ENCODE peak calls at places on chromosomes 16 and 17, in six cellular contexts. Z is lower lobe of right lung; I is non-pigmented ciliary epithelial cell; U is stimulated activated CD4-positive, alpha-beta T cell treated with anti-CD3 and anti-CD28 coated beads, Interleukin-4, amount 100 ng/mL, for 4 hours; M is coronary artery; P is HT-29. E is an unnamed sample.

GRCh38 chr16:53052519-53053501 is at the start of gene CHD9NB:
- DNase-seq in Z (no peak), I (peak; percentile 78), U (no peak), M (no peak), P (peak; percentile 74), E (no peak)

GRCh38 chr17:63694229-63694973 is 5.5 kb downstream of the LIMD2 start:
- DNase-seq in Z (no peak), I (no peak), U (no peak), M (no peak), P (no peak), E (no peak)

GRCh38 chr17:2082003-2082862 is 27.3 kb downstream of the HIC1 start:
- DNase-seq in Z (peak; percentile 20), I (no peak), U (no peak), M (no peak), P (no peak), E (no peak)

GRCh38 chr17:78555741-78556401 is 21.3 kb downstream of the DNAH17 start:
- DNase-seq in Z (no peak), I (no peak), U (no peak), M (no peak), P (no peak), E (no peak)

GRCh38 chr16:81623365-81624102 is 155.6 kb upstream of the PLCG2 start:
- DNase-seq in Z (no peak), I (no peak), U (peak; percentile 41), M (no peak), P (peak; percentile 69), E (peak; percentile 14)

GRCh38 chr16:14399397-14400284 is 230.4 kb downstream of the PARN start:
- DNase-seq in Z (no peak), I (peak; percentile 22), U (no peak), M (no peak), P (peak; percentile 56), E (no peak)

GRCh38 chr17:81371910-81372760 is 23.1 kb upstream of the BAHCC1 start:
- DNase-seq in Z (peak; percentile 62), I (no peak), U (no peak), M (peak; percentile 74), P (peak; percentile 49), E (no peak)

GRCh38 chr17:11177340-11177739 is 63.7 kb upstream of the SHISA6 start:
- DNase-seq in Z (no peak), I (no peak), U (no peak), M (no peak), P (no peak), E (no peak)

GRCh38 chr17:40618754-40619625 is 28.6 kb downstream of the SMARCE1 start:
- DNase-seq in Z (no peak), I (no peak), U (no peak), M (no peak), P (no peak), E (no peak)

GRCh38 chr17:16507918-16508533 is 16.0 kb upstream of the LRRC75A start:
- DNase-seq in Z (no peak), I (no peak), U (no peak), M (no peak), P (no peak), E (no peak)

E was measured in SHP77 treated with DMSO at 0.1 percent for 48 hours.